ENCODE peak calls at places on chromosome 19, in seven cellular contexts. R is PC-3, F is left ventricle myocardium inferior, W is fibroblast of lung, D is breast epithelium, E is pancreas, M is tibial nerve. Z is an unnamed sample.

GRCh38 chr19:1042689-1043511 is 3.0 kb downstream of the ABCA7 start:
- DNase-seq in R (no peak), M (no peak), D (no peak), F (no peak), W (peak), E (peak), Z (no peak)

GRCh38 chr19:10863107-10863700 is 8.1 kb upstream of the CARM1 start:
- DNase-seq in D (peak), R (peak), M (no peak), E (no peak), W (no peak), F (no peak), Z (no peak)

GRCh38 chr19:11347546-11347945 is 1.2 kb downstream of the CCDC159 start:
- DNase-seq in D (no peak), F (no peak), M (no peak), W (no peak), E (no peak), R (peak), Z (no peak)

GRCh38 chr19:21221653-21222052 is 79.8 kb downstream of the ZNF431 start:
- DNase-seq in D (no peak), F (no peak), W (no peak), E (no peak), R (no peak), M (no peak), Z (no peak)

GRCh38 chr19:15584541-15585115 is 30.4 kb upstream of the CYP4F8 start:
- DNase-seq in R (peak), M (peak), W (peak), D (peak), F (peak), E (peak), Z (peak)

GRCh38 chr19:56253737-56254136 is 18.8 kb upstream of the EDDM13 start:
- DNase-seq in W (peak), F (no peak), M (peak), E (no peak), D (no peak), R (peak), Z (no peak)

GRCh38 chr19:19566306-19566705 is 28.2 kb downstream of the CILP2 start:
- DNase-seq in D (no peak), M (no peak), R (no peak), F (no peak), E (no peak), W (peak), Z (no peak)

GRCh38 chr19:15702590-15702930 is 25.3 kb upstream of the OR10H2 start:
- DNase-seq in R (peak), F (peak), W (peak), E (peak), D (peak), M (peak), Z (no peak)

GRCh38 chr19:16296713-16297112 is 27.9 kb upstream of the KLF2 start:
- DNase-seq in R (peak), D (no peak), M (no peak), W (no peak), F (no peak), E (no peak), Z (no peak)

GRCh38 chr19:30430206-30430734 is 58.1 kb downstream of the ZNF536 start:
- DNase-seq in W (no peak), R (no peak), D (no peak), F (no peak), E (no peak), M (no peak), Z (no peak)

GRCh38 chr19:35194022-35194984 is 34.2 kb downstream of the FAM187B start:
- DNase-seq in D (no peak), F (no peak), E (no peak), W (no peak), R (no peak), M (no peak), Z (no peak)

GRCh38 chr19:56671613-56671994 is at the start of gene ZNF835:
- DNase-seq in D (peak), F (peak), W (peak), R (no peak), E (peak), M (peak), Z (peak)

GRCh38 chr19:2353895-2354592 is 6.0 kb upstream of the TMPRSS9 start:
- DNase-seq in E (no peak), D (no peak), F (no peak), M (no peak), R (no peak), W (no peak), Z (no peak)

GRCh38 chr19:15369594-15369891 is 10.0 kb downstream of the AKAP8 start:
- DNase-seq in F (no peak), D (no peak), W (no peak), E (peak), M (no peak), R (no peak), Z (no peak)

GRCh38 chr19:1789282-1790020 is 22.6 kb downstream of the ATP8B3 start:
- DNase-seq in M (no peak), E (peak), R (peak), D (no peak), W (no peak), F (no peak), Z (no peak)

GRCh38 chr19:32469796-32470195 is 64.2 kb downstream of the DPY19L3 start:
- DNase-seq in E (no peak), F (no peak), D (no peak), R (no peak), M (no peak), W (no peak), Z (no peak)

GRCh38 chr19:23312515-23312914 is 62.3 kb upstream of the ZNF724 start:
- DNase-seq in E (no peak), R (peak), W (no peak), F (no peak), M (no peak), D (no peak), Z (no peak)

GRCh38 chr19:29193116-29193515 is 19.8 kb downstream of the UQCRFS1 start:
- DNase-seq in R (no peak), D (no peak), W (no peak), M (no peak), F (no peak), E (no peak), Z (no peak)

GRCh38 chr19:1063030-1063908 is 3.7 kb upstream of the ARHGAP45 start:
- DNase-seq in W (no peak), M (no peak), E (peak), R (peak), D (no peak), F (no peak), Z (peak)

GRCh38 chr19:858868-859843 is at the start of gene CFD:
- DNase-seq in D (no peak), F (peak), W (peak), M (peak), R (no peak), E (peak), Z (no peak)

GRCh38 chr19:45166723-45167252 is 6.0 kb upstream of the NKPD1 start:
- DNase-seq in W (no peak), R (no peak), E (peak), M (no peak), F (peak), D (no peak), Z (no peak)

GRCh38 chr19:1863638-1864479 is 480 bp upstream of the KLF16 start:
- DNase-seq in D (peak), W (peak), M (peak), F (peak), R (peak), E (peak), Z (peak)

GRCh38 chr19:336067-336614 is 8.5 kb downstream of the MIER2 start:
- DNase-seq in D (no peak), E (peak), R (no peak), W (no peak), M (no peak), F (no peak), Z (no peak)

GRCh38 chr19:35134601-35135091 is at the start of gene LGI4:
- DNase-seq in F (no peak), W (no peak), E (peak), R (no peak), M (no peak), D (no peak), Z (no peak)

GRCh38 chr19:28399187-28399586 is 813.8 kb downstream of the UQCRFS1 start:
- DNase-seq in E (no peak), D (no peak), R (no peak), F (no peak), W (no peak), M (no peak), Z (no peak)

DNA sequence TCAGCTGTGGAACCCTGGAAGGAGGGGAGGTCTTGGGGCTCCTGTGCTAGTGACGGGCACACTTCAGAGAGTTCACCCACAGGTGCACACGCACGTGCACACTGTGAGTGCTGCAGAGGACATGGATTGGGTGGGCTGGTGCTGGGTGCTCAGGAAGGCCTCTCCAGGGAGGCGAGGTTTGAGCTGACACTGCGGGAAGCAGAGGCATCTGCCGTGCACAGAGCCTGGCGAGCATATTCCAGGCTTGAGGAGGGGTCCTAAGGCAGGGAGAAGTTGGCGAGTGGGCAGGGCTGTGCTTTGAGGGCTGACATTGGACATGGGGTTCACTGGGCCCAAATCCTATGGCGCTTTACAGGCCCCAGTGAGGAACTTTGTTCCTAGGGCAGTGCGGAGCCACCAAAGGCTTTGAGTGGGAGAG is 25.6 kb downstream of the CCDC8 start:
- DNase-seq in M (no peak), R (no peak), E (no peak), D (no peak), W (no peak), F (no peak), Z (no peak)
- TF ChIP-seq CTCF in M (no peak), R (no peak), E (no peak), D (no peak), W (no peak), F (no peak), Z (no peak)

GRCh38 chr19:39498262-39499081 is at the start of gene DLL3:
- DNase-seq in W (no peak), D (no peak), E (no peak), M (no peak), F (no peak), R (peak), Z (no peak)

GRCh38 chr19:39499082-39499642 is 415 bp downstream of the DLL3 start:
- DNase-seq in W (no peak), R (no peak), F (no peak), D (no peak), E (no peak), M (no peak), Z (no peak)

GRCh38 chr19:39496063-39496462 is 2.7 kb upstream of the DLL3 start:
- DNase-seq in W (no peak), D (no peak), E (no peak), F (no peak), R (no peak), M (no peak), Z (no peak)

GRCh38 chr19:39499932-39500331 is 1.2 kb downstream of the DLL3 start:
- DNase-seq in R (no peak), E (no peak), W (no peak), M (no peak), D (no peak), F (no peak), Z (no peak)

GRCh38 chr19:39497850-39498261 is 891 bp upstream of the DLL3 start:
- DNase-seq in M (no peak), W (peak), D (no peak), R (peak), F (no peak), E (no peak), Z (peak)
- H3K4me3 ChIP-seq in M (no peak), W (peak), D (no peak), R (peak), F (peak), E (no peak), Z (no peak)

DNA sequence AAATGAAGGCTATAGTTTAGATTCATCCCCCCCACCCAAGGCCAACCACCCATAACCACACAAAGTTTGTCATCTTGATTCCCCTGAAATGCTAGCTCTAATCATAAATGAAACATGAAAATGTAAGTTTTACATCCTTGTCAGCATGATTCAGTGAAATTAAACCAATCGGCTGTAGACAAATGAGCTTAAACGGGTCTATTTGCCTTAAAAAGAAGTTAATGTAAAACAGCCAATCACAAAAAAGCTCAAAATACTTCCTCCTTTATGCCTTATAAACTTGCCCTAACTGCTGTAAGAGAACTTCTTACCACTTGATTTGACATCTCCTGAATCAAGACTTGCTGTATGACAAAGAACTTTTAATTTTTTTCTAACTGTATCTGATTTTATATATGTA is 34.5 kb upstream of the MRI1 start:
- DNase-seq in D (no peak), W (no peak), R (peak), M (no peak), E (no peak), F (no peak), Z (no peak)
- H3K27ac ChIP-seq in D (peak), W (peak), R (peak), M (peak), E (peak), F (no peak), Z (no peak)

GRCh38 chr19:41411094-41411493 is 13.5 kb downstream of the BCKDHA start:
- DNase-seq in D (no peak), W (no peak), E (no peak), M (no peak), R (no peak), F (no peak), Z (no peak)
- TF ChIP-seq CTCF in D (no peak), W (no peak), E (no peak), M (no peak), R (no peak), F (no peak), Z (no peak)

GRCh38 chr19:50478901-50479715 is 2.5 kb upstream of the GARIN5A start:
- DNase-seq in M (no peak), F (no peak), W (peak), D (no peak), R (peak), E (peak), Z (no peak)

GRCh38 chr19:50476224-50476942 is at the start of the genes EMC10 and GARIN5A:
- DNase-seq in M (peak), D (peak), W (peak), E (peak), F (peak), R (peak), Z (peak)

GRCh38 chr19:50479761-50480251 is 3.2 kb upstream of the GARIN5A start:
- DNase-seq in F (no peak), W (no peak), D (no peak), R (no peak), E (no peak), M (no peak), Z (no peak)

GRCh38 chr19:50476943-50477264 is 256 bp upstream of the GARIN5A start:
- DNase-seq in W (no peak), D (no peak), F (no peak), E (no peak), M (no peak), R (no peak), Z (no peak)

GRCh38 chr19:50477751-50478515 is 1.3 kb upstream of the GARIN5A start:
- DNase-seq in R (no peak), W (no peak), F (no peak), M (no peak), E (peak), D (no peak), Z (no peak)
- H3K4me3 ChIP-seq in R (peak), W (no peak), F (peak), M (no peak), E (no peak), D (no peak), Z (no peak)

DNA sequence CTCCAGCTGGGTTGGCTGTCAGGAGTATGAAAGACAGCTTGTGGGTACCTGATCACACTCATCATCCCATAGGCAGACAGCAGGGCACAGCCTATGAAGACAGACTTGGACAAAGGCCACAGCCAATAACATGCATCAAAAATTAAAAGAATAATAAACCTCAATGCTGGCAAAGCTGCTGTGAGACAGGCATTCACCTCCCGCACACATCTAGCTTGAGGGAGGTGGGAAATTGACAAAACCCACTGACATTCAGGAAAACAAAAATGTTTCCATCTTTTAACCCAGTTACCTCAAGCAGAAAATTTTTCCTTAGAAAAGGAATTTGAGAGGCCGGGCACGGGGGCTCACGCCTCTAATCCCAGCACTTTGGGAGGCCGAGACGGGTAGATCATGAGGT is 14.4 kb downstream of the IL12RB1 start:
- DNase-seq in F (no peak), D (no peak), M (no peak), W (no peak), E (peak), R (no peak), Z (no peak)
- H3K27ac ChIP-seq in F (no peak), D (no peak), M (no peak), W (no peak), E (no peak), R (no peak), Z (no peak)

GRCh38 chr19:17482877-17483604 is 12.7 kb downstream of the SLC27A1 start:
- DNase-seq in E (no peak), W (no peak), D (no peak), M (no peak), F (no peak), R (no peak), Z (no peak)

GRCh38 chr19:17481986-17482385 is 11.7 kb downstream of the SLC27A1 start:
- DNase-seq in E (no peak), M (no peak), F (no peak), R (no peak), W (no peak), D (no peak), Z (no peak)

GRCh38 chr19:17475541-17476115 is 5.3 kb downstream of the SLC27A1 start:
- DNase-seq in D (peak), R (peak), M (peak), E (peak), F (peak), W (peak), Z (no peak)

GRCh38 chr19:17483605-17484002 is 13.3 kb downstream of the SLC27A1 start:
- DNase-seq in E (no peak), M (no peak), F (no peak), D (no peak), W (no peak), R (no peak), Z (no peak)

DNA sequence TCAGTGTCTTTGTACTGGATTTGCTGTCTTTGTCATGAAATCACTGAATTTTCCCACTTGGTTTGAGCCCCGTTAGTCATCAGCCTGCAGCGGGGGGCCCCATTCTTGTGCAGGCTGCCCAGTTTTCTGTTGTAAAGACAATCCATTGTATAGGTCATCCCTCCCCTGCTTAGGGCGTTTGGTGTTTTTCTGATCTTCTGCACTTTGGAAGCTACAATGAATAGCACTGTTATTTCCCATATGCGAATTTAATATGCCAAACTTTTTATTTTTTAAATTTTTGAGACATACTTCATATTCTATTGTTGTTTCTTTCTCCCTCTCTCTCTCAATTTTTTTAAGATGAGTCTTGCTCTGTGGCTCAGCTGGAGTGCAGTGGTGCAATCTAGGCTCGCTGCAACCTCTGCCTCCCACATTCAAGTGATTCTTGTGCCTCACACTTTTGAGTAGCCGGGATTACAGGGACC is 9.0 kb downstream of the SLC27A1 start:
- DNase-seq in R (no peak), F (no peak), E (no peak), D (no peak), W (peak), M (no peak), Z (no peak)
- TF ChIP-seq CTCF in R (no peak), F (no peak), E (no peak), D (no peak), W (no peak), M (no peak), Z (no peak)